ENCODE peak calls at places on chromosomes 2 and 18, in five cellular contexts. V is right cardiac atrium, H is thyroid gland, S is fibroblast of pulmonary artery, M is Panc1. X is an unnamed sample.

GRCh38 chr2:26669099-26669498 is 23.4 kb upstream of the KCNK3 start:
- DNase-seq in S (no peak), V (no peak), H (no peak), M (no peak), X (no peak)

GRCh38 chr2:218383892-218384519 is 1.9 kb downstream of the SLC11A1 start:
- DNase-seq in S (no peak), M (no peak), V (peak), H (no peak), X (peak)

GRCh38 chr2:117956036-117956791 is 57.7 kb downstream of the CCDC93 start:
- DNase-seq in H (no peak), V (no peak), S (no peak), M (no peak), X (no peak)

GRCh38 chr2:238968616-238969394 is 120.9 kb downstream of the TWIST2 start:
- DNase-seq in H (no peak), M (no peak), S (no peak), V (no peak), X (no peak)

GRCh38 chr18:7117390-7118355 is at the start of gene LAMA1:
- DNase-seq in H (peak), S (peak), M (no peak), V (peak), X (no peak)

GRCh38 chr2:11577101-11577883 is 43.4 kb downstream of the GREB1 start:
- DNase-seq in V (no peak), H (no peak), M (no peak), S (no peak), X (no peak)

GRCh38 chr18:35926884-35927283 is 45.6 kb upstream of the RMP24 start:
- DNase-seq in H (no peak), M (no peak), V (no peak), S (no peak), X (no peak)

GRCh38 chr2:16105178-16105663 is 164.9 kb downstream of the MYCN start:
- DNase-seq in S (no peak), V (no peak), M (no peak), H (no peak), X (no peak)

GRCh38 chr18:70781860-70782453 is 493.1 kb downstream of the SOCS6 start:
- DNase-seq in H (peak), M (peak), S (peak), V (peak), X (peak)

GRCh38 chr2:72144746-72145657 is 2.7 kb downstream of the CYP26B1 start:
- DNase-seq in S (no peak), M (no peak), V (peak), H (peak), X (no peak)

GRCh38 chr18:1392046-1392445 is 487.4 kb downstream of the ADCYAP1 start:
- DNase-seq in H (no peak), S (no peak), M (no peak), V (no peak), X (no peak)

GRCh38 chr2:239928457-239929350 is 96.4 kb downstream of the NDUFA10 start:
- DNase-seq in M (no peak), S (no peak), H (no peak), V (peak), X (no peak)

GRCh38 chr2:15765211-15765610 is 173.5 kb downstream of the DDX1 start:
- DNase-seq in V (no peak), S (no peak), M (no peak), H (no peak), X (no peak)

GRCh38 chr2:5932556-5933469 is 240.6 kb downstream of the SOX11 start:
- DNase-seq in V (peak), H (peak), S (no peak), M (no peak), X (no peak)

GRCh38 chr2:44349506-44349905 is 11.8 kb downstream of the PREPL start:
- DNase-seq in H (no peak), V (peak), S (no peak), M (no peak), X (no peak)

GRCh38 chr2:128444044-128444771 is 125.5 kb upstream of the HS6ST1 start:
- DNase-seq in V (no peak), M (no peak), S (no peak), H (no peak), X (no peak)

GRCh38 chr18:61998957-61999356 is 106.2 kb upstream of the RNF152 start:
- DNase-seq in M (no peak), S (peak), V (no peak), H (no peak), X (peak)
- H3K4me3 ChIP-seq in M (no peak), S (no peak), V (no peak), H (no peak), X (no peak)

GRCh38 chr2:78993518-78994148 is 31.9 kb upstream of the REG3G start:
- DNase-seq in H (no peak), M (no peak), S (no peak), V (no peak), X (no peak)

GRCh38 chr2:78994789-78995188 is 30.7 kb upstream of the REG3G start:
- DNase-seq in V (no peak), H (no peak), M (no peak), S (no peak), X (no peak)

GRCh38 chr2:78992807-78993517 is 32.5 kb upstream of the REG3G start:
- DNase-seq in S (no peak), V (no peak), M (no peak), H (peak), X (no peak)

GRCh38 chr2:78992451-78992806 is 33.1 kb upstream of the REG3G start:
- DNase-seq in M (no peak), H (peak), S (peak), V (no peak), X (no peak)
- H3K4me3 ChIP-seq in M (peak), H (peak), S (no peak), V (no peak), X (no peak)

GRCh38 chr2:86251840-86252266 is 52.6 kb downstream of the MRPL35 start:
- DNase-seq in H (peak), M (no peak), V (peak), S (peak), X (no peak)
- H3K4me3 ChIP-seq in H (no peak), M (no peak), V (no peak), S (no peak), X (no peak)

GRCh38 chr2:227701556-227701955 is 16.3 kb downstream of the SLC19A3 start:
- DNase-seq in H (no peak), S (no peak), M (no peak), V (no peak), X (no peak)

GRCh38 chr2:227703961-227704360 is 13.9 kb downstream of the SLC19A3 start:
- DNase-seq in H (no peak), V (no peak), M (no peak), S (peak), X (peak)

GRCh38 chr2:227707390-227707789 is 10.4 kb downstream of the SLC19A3 start:
- DNase-seq in H (no peak), M (no peak), V (no peak), S (no peak), X (no peak)

GRCh38 chr2:227706859-227707258 is 11.0 kb downstream of the SLC19A3 start:
- DNase-seq in V (no peak), S (no peak), M (no peak), H (no peak), X (no peak)

GRCh38 chr2:227703280-227703732 is 14.5 kb downstream of the SLC19A3 start:
- DNase-seq in H (no peak), V (no peak), S (peak), M (no peak), X (peak)
- H3K4me3 ChIP-seq in H (no peak), V (no peak), S (no peak), M (no peak), X (no peak)

GRCh38 chr2:234453216-234453615 is 43.7 kb downstream of the ARL4C start:
- DNase-seq in S (no peak), M (no peak), H (peak), V (no peak), X (peak)
- H3K4me3 ChIP-seq in S (no peak), M (no peak), H (no peak), V (no peak), X (no peak)

GRCh38 chr18:76610933-76611749 is 116.1 kb upstream of the ZNF516 start:
- DNase-seq in H (peak), V (peak), S (peak), M (no peak), X (peak)
- H3K4me3 ChIP-seq in H (no peak), V (peak), S (peak), M (no peak), X (peak)